ENCODE peak calls at places on chromosomes 4 and X, in six cellular contexts. O is adipocyte, R is neural progenitor cell, I is fibroblast of mammary gland, A is skeletal muscle cell, P is NCI-H2029 treated with DMSO at 0.1 percent for 48 hours. E is an unnamed sample.

GRCh38 chr4:69749771-69750170 is 10.6 kb downstream of the SULT1B1 start:
- DNase-seq in O (peak), R (no peak), I (peak), A (no peak), P (no peak), E (no peak)

GRCh38 chr4:76532810-76533209 is 97.8 kb downstream of the SHROOM3 start:
- DNase-seq in O (no peak), R (no peak), I (no peak), A (no peak), P (no peak), E (no peak)

GRCh38 chr4:185656467-185656890 is 121.2 kb upstream of the PDLIM3 start:
- DNase-seq in O (peak), R (peak), I (peak), A (peak), P (no peak), E (no peak)

GRCh38 chrX:32448945-32449344 is 762.4 kb downstream of the DMD start:
- DNase-seq in O (no peak), R (no peak), I (no peak), A (no peak), P (no peak), E (peak)

GRCh38 chr4:140186651-140187315 is 32.8 kb upstream of the MAML3 start:
- DNase-seq in O (peak), R (no peak), I (peak), A (peak), P (no peak), E (peak)

GRCh38 chr4:12729384-12729783 is 754.8 kb downstream of the RAB28 start:
- DNase-seq in O (peak), R (peak), I (peak), A (no peak), P (no peak), E (peak)

GRCh38 chr4:140851032-140851636 is 94.9 kb upstream of the TBC1D9 start:
- DNase-seq in O (peak), R (peak), I (peak), A (no peak), P (peak), E (peak)

GRCh38 chr4:57065730-57066482 is 44.3 kb downstream of the IGFBP7 start:
- DNase-seq in O (no peak), R (no peak), I (peak), A (no peak), P (no peak), E (no peak)

GRCh38 chr4:73617256-73617655 is 3.0 kb downstream of the RASSF6 start:
- DNase-seq in O (no peak), R (no peak), I (no peak), A (no peak), P (no peak), E (no peak)

GRCh38 chr4:7341486-7342222 is 93.1 kb downstream of the PSAPL1 start:
- DNase-seq in O (no peak), R (no peak), I (no peak), A (no peak), P (no peak), E (no peak)

GRCh38 chr4:7512946-7513345 is 78.2 kb upstream of the PSAPL1 start:
- DNase-seq in O (no peak), R (no peak), I (no peak), A (no peak), P (no peak), E (no peak)

GRCh38 chr4:43843501-43843900 is 605.1 kb downstream of the KCTD8 start:
- DNase-seq in O (no peak), R (peak), I (no peak), A (no peak), P (no peak), E (peak)